ENCODE peak calls at places on chromosome 11, in eight cellular contexts. B is CD4-positive, CD25-positive, alpha-beta regulatory T cell; S is posterior cingulate gyrus; N is naive thymus-derived CD8-positive, alpha-beta T cell; G is stimulated activated CD4-positive, alpha-beta T cell treated with anti-CD3 and anti-CD28 coated beads, Interleukin-4, amount 100 ng/mL, for 48 hours; Q is WERI-Rb-1; I is IMR-90; M is iPS DF 6.9. D is an unnamed sample.
A peak's percentile ranks its signal among the peaks of the same experiment; 100 is the strongest.

GRCh38 chr11:44681698-44682097 is 45.1 kb upstream of the TSPAN18 start:
- DNase-seq in B (no peak), S (no peak), N (no peak), G (no peak), Q (no peak), I (peak; percentile 64), M (no peak), D (no peak)

GRCh38 chr11:1931326-1931725 is 11.8 kb downstream of the TNNT3 start:
- DNase-seq in B (no peak), S (peak; percentile 58), N (no peak), G (no peak), Q (peak; percentile 3), I (peak; percentile 24), M (no peak), D (no peak)

GRCh38 chr11:14908214-14908880 is 16.3 kb upstream of the CYP2R1 start:
- DNase-seq in B (no peak), S (no peak), N (no peak), G (no peak), Q (peak; percentile 46), I (peak; percentile 34), M (no peak), D (no peak)

GRCh38 chr11:86955111-86955673 is at the start of gene FZD4:
- DNase-seq in B (no peak), S (peak; percentile 97), N (peak; percentile 12), G (peak; percentile 38), Q (peak; percentile 90), I (peak; percentile 78), M (no peak), D (peak; percentile 66)

GRCh38 chr11:120985718-120986569 is 38.0 kb upstream of the TBCEL start:
- DNase-seq in B (peak; percentile 3), S (peak; percentile 76), N (peak; percentile 20), G (peak; percentile 21), Q (no peak), I (peak; percentile 29), M (no peak), D (peak; percentile 50)

GRCh38 chr11:61488651-61489291 is 19.8 kb upstream of the LRRC10B start:
- DNase-seq in B (no peak), S (no peak), N (no peak), G (no peak), Q (peak; percentile 83), I (no peak), M (no peak), D (no peak)

GRCh38 chr11:119108151-119108856 is 1.2 kb downstream of the C2CD2L start:
- DNase-seq in B (no peak), S (no peak), N (no peak), G (no peak), Q (no peak), I (peak; percentile 27), M (no peak), D (no peak)

GRCh38 chr11:60625262-60625661 is 74.2 kb upstream of the MS4A8 start:
- DNase-seq in B (no peak), S (no peak), N (no peak), G (no peak), Q (peak; percentile 20), I (peak; percentile 23), M (peak; percentile 45), D (peak; percentile 18)

GRCh38 chr11:130873766-130874165 is 42.5 kb downstream of the SNX19 start:
- DNase-seq in B (no peak), S (no peak), N (no peak), G (no peak), Q (no peak), I (peak; percentile 76), M (no peak), D (no peak)

GRCh38 chr11:129302386-129303101 is 73.1 kb upstream of the BARX2 start:
- DNase-seq in B (no peak), S (no peak), N (no peak), G (no peak), Q (no peak), I (no peak), M (no peak), D (no peak)